ENCODE peak calls at places on chromosomes 4 and X, in four cellular contexts. F is HCT116, K is adrenal gland, S is K562. E is an unnamed sample.

GRCh38 chrX:134737061-134737460 is 78.8 kb upstream of the PLAC1 start:
- DNase-seq in F (no peak), K (no peak), S (no peak), E (no peak)

GRCh38 chr4:120965938-120966337 is 43.4 kb upstream of the PRDM5 start:
- DNase-seq in F (no peak), K (no peak), S (no peak), E (no peak)

GRCh38 chrX:72105436-72105835 is 26.3 kb downstream of the RTL5 start:
- DNase-seq in F (no peak), K (no peak), S (no peak), E (no peak)

GRCh38 chr4:69025191-69025998 is 70.9 kb upstream of the UGT2B7 start:
- DNase-seq in F (peak; percentile 2), K (no peak), S (peak; percentile 5), E (no peak)

GRCh38 chr4:39036172-39036571 is 4.0 kb upstream of the TMEM156 start:
- DNase-seq in F (no peak), K (no peak), S (no peak), E (no peak)

GRCh38 chrX:152157042-152157441 is 18.7 kb upstream of the MAGEA10 start:
- DNase-seq in F (no peak), K (no peak), S (peak; percentile 87), E (no peak)

GRCh38 chr4:19130836-19131235 is 1109.3 kb upstream of the LCORL start:
- DNase-seq in F (no peak), K (no peak), S (no peak), E (no peak)

GRCh38 chrX:100687128-100687527 is 43.1 kb downstream of the SRPX2 start:
- DNase-seq in F (no peak), K (no peak), S (peak; percentile 3), E (no peak)

GRCh38 chr4:159435561-159436023 is 332.7 kb downstream of the RAPGEF2 start:
- DNase-seq in F (no peak), K (no peak), S (no peak), E (no peak)

GRCh38 chrX:46211079-46211478 is 334.1 kb downstream of the ZNF674 start:
- DNase-seq in F (no peak), K (no peak), S (no peak), E (no peak)

GRCh38 chr4:1244081-1244977 is 4.6 kb downstream of the CTBP1 start:
- DNase-seq in F (no peak), K (no peak), S (no peak), E (no peak)

GRCh38 chr4:30802622-30803323 is 82.6 kb downstream of the PCDH7 start:
- DNase-seq in F (peak; percentile 88), K (no peak), S (no peak), E (no peak)

GRCh38 chr4:156885374-156885773 is 86.2 kb downstream of the PDGFC start:
- DNase-seq in F (no peak), K (no peak), S (no peak), E (no peak)

GRCh38 chr4:3640587-3640962 is 108.4 kb upstream of the LRPAP1 start:
- DNase-seq in F (no peak), K (peak; percentile 8), S (peak; percentile 11), E (no peak)

GRCh38 chr4:18914182-18914581 is 892.6 kb upstream of the LCORL start:
- DNase-seq in F (no peak), K (no peak), S (no peak), E (no peak)

GRCh38 chrX:135985123-135985973 is at the start of gene SLC9A6:
- DNase-seq in F (no peak), K (peak; percentile 70), S (peak; percentile 83), E (peak; percentile 55)

GRCh38 chr4:52618795-52619590 is 40.1 kb downstream of the USP46 start:
- DNase-seq in F (no peak), K (no peak), S (no peak), E (no peak)

GRCh38 chr4:9996319-9997110 is 24.8 kb downstream of the SLC2A9 start:
- DNase-seq in F (no peak), K (peak; percentile 30), S (no peak), E (no peak)

GRCh38 chr4:140581078-140581477 is 12.3 kb upstream of the UCP1 start:
- DNase-seq in F (no peak), K (no peak), S (no peak), E (no peak)

GRCh38 chr4:3449047-3449573 is 7.3 kb downstream of the HGFAC start:
- DNase-seq in F (no peak), K (no peak), S (no peak), E (no peak)

GRCh38 chr4:69099910-69100309 is 3.6 kb downstream of the UGT2B7 start:
- DNase-seq in F (no peak), K (no peak), S (no peak), E (no peak)

GRCh38 chr4:41602113-41602512 is 64.2 kb downstream of the LIMCH1 start:
- DNase-seq in F (no peak), K (no peak), S (no peak), E (no peak)

GRCh38 chrX:151488677-151489076 is 74.8 kb upstream of the PASD1 start:
- DNase-seq in F (peak; percentile 4), K (peak; percentile 48), S (peak; percentile 28), E (no peak)

GRCh38 chr4:176150283-176150682 is 45.1 kb downstream of the SPATA4 start:
- DNase-seq in F (peak; percentile 23), K (no peak), S (peak; percentile 2), E (no peak)

GRCh38 chr4:114770624-114771023 is 172.0 kb downstream of the UGT8 start:
- DNase-seq in F (no peak), K (no peak), S (no peak), E (no peak)

GRCh38 chr4:74189331-74190043 is 31.6 kb downstream of the MTHFD2L start:
- DNase-seq in F (peak; percentile 72), K (peak; percentile 12), S (peak; percentile 70), E (no peak)

DNA sequence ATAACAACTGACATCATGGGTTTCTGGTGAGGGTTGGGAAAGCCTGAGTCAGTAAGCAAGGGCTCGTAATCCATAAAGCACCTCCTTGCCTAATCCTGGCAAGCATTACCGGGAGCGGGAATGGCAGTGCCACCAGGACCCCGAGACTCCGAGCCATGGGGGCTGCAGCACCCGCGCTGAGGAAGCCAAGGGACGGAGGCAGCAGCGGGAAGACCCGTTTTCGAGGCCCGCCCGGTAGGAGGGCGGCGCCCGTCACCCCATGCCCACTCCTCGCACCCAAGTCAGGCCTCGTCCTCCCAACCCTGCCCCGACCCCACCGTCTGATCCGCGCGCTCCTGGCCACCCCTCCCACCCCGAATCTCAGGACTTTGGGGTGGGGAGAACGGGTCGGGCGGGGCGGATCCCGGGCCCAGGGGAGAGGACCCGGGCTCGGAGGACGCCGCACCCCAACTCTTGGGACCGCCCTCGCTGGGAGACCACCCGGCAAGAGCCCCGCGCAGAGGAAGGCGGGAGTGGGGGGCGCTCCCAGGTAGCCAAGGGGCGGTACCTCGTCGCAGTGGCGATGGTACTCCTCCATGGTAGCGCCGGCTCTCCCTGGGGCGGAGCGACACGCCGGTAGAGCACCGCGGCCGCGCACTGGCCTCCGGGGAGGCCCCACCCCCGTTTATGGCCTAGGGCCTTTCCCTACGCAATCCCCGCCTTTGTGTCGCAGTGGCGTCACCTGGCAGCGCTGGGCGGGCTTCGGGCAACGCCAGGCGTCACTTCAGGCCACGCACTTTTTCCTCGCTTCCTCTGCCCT is at the start of gene DYNLT3:
- DNase-seq in F (peak; percentile 76), K (peak; percentile 88), S (peak; percentile 80), E (peak; percentile 60)
- TF ChIP-seq POLR2A in F (no peak), K (peak; percentile 91), S (peak; percentile 42), E (no peak)

DNA sequence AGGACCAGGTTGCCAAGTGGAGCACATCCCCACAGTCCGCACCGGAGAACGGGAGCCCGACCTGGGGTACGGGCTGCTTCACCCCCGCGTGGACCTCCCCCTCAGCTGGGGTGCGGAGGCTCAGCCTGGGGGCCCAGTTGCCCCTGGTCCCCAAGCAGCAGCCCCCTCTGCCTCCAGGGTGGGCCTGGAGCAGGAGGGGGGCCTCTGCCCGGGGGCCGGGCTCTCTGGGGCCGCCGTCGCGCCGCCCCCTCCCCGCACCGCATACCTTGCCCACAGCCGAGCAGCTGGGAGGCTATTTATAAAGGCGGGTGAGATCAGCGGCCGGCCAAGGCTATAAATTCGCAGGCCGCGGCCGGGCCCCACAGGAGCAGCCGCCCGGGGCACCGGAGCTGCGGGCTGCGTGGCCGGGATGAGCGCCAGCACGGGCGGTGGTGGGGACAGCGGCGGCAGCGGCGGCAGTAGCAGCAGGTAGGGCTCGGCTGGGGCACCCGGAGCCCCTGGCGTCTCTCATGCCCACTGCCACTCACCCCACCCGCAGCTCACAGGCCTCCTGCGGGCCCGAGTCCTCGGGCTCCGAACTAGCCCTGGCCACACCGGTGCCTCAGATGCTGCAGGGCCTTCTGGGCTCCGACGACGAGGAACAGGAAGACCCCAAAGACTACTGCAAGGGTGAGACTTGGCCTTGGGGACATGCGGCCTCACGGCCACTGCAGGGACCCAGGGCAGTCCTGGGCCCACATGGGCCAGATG is at the start of gene SRPK3:
- DNase-seq in F (no peak), K (peak; percentile 63), S (no peak), E (no peak)
- TF ChIP-seq POLR2A in F (no peak), K (peak; percentile 24), S (no peak), E (no peak)

DNA sequence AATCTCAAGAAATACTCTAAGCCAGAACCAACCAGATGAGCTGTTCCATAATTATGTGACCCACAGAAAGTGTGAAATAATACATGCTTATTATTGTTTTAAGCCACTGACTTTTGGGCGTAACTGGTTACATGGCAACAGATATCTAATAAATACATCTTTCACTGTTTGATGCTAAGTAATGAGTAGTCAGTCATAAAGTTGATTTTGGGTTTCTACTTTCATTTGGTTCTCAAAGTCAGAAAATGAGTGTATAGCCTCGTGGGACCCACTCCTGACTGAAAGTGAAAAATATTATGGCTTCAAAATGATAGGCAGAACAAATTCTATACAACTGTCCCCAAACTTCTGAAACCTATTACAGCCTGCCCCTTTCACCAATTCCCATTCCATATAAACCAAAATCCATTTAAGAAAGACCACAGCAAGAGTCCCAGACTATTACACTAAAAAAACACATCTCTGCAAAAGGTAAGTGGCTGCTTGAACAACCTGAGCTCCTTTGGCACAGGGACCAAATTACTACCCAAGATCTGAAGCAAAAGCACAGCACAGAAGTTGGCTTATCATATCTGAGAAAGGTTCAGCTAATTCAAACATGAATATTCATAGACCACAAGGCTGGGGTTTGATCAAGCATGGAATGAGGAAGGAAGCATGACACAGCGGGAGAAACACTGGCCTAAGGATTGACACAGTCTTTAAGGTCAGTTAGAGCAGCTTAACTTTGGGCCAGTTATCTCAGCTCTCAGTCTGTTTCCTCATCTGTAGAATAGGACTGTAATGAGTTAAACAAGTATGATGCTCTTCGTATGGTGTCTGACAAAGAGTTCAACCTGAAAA is 88.2 kb upstream of the CBR4 start:
- DNase-seq in F (no peak), K (no peak), S (peak; percentile 7), E (no peak)
- TF ChIP-seq POLR2A in F (no peak), K (no peak), S (no peak), E (no peak)

DNA sequence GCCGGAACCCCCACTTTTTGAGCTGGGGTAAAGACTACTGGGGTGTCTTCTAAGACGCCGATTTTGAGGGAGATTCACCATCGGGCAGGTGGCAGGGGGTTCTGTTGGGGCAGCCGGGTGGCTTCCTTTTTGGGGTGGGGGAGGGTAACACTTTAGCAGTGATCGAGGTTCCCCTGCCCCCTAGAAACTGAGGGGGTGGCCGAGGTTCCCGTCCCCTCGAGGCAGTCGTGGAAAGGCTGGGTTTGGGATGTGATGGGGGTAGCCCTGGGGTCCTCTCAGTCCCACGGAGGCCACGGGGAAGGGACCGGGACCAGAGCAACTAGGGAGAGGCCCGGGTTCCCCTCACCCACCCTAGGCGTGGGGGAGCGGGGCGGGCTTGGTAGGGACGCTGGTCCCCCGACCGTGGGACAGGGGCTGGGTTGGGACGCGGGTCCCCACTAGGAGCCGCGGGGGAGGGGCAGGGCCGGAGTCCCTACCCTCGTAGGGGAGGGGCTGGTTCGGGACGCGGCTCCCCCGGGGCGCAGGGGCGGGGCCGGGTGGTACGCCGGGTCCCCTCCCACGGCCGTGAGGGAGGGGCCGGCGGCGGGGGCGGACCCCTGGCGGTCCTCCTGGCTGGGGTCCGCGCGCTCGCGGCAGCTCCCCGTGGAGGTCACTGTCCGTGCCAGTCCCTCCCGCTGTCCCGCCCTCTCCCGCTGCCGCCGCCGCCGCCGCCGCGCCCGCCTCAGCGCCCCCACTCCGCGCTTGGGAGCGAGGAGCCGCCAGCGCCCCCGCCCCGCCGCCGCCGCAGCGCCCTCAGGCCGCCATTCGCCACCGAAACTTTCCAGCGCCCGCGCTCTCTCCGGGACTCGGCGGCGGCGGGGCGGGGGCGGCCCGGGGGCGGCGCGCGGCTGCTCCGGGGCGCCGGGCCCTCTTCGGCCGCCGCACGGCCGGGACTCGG is at the start of gene TBL1X:
- DNase-seq in F (no peak), K (peak; percentile 26), S (peak; percentile 84), E (peak; percentile 32)
- TF ChIP-seq POLR2A in F (no peak), K (peak; percentile 28), S (no peak), E (no peak)

E was measured in GM12891.